ENCODE peak calls at places on chromosomes 11 and 22, in nine cellular contexts. One of them, this sample, is unnamed.
A peak's percentile ranks its signal among the peaks of the same experiment; 100 is the strongest.

GRCh38 chr22:26170795-26171194 is 1.5 kb downstream of the SEZ6L start:
- DNase-seq in CD8-positive, alpha-beta memory T cell: no peak
- DNase-seq in COR-L47: peak; percentile 59
- DNase-seq in left colon: no peak
- DNase-seq in stimulated activated CD4-positive, alpha-beta T cell treated with anti-CD3 and anti-CD28 coated beads, Interleukin-4, amount 100 ng/mL, for 1 hour: no peak
- DNase-seq in NCI-H1694 treated with DMSO at 0.1 percent for 48 hours: peak; percentile 17
- DNase-seq in nephron progenitor cell: peak; percentile 88
- DNase-seq in activated CD4-positive, alpha-beta T cell treated with anti-CD3 and anti-CD28 coated beads, Interleukin-2, amount 10 ng/mL, durations not matched to agents 7 days and 5 days: no peak
- DNase-seq in Daoy: peak; percentile 62
- DNase-seq in this sample: no peak

GRCh38 chr11:1198766-1199688 is 23.8 kb upstream of the MUC5B start:
- DNase-seq in CD8-positive, alpha-beta memory T cell: no peak
- DNase-seq in COR-L47: no peak
- DNase-seq in left colon: peak; percentile 36
- DNase-seq in stimulated activated CD4-positive, alpha-beta T cell treated with anti-CD3 and anti-CD28 coated beads, Interleukin-4, amount 100 ng/mL, for 1 hour: no peak
- DNase-seq in NCI-H1694 treated with DMSO at 0.1 percent for 48 hours: no peak
- DNase-seq in nephron progenitor cell: no peak
- DNase-seq in activated CD4-positive, alpha-beta T cell treated with anti-CD3 and anti-CD28 coated beads, Interleukin-2, amount 10 ng/mL, durations not matched to agents 7 days and 5 days: no peak
- DNase-seq in Daoy: no peak
- DNase-seq in this sample: no peak

GRCh38 chr11:17897495-17897894 is 115.4 kb downstream of the SERGEF start:
- DNase-seq in CD8-positive, alpha-beta memory T cell: no peak
- DNase-seq in COR-L47: no peak
- DNase-seq in left colon: no peak
- DNase-seq in stimulated activated CD4-positive, alpha-beta T cell treated with anti-CD3 and anti-CD28 coated beads, Interleukin-4, amount 100 ng/mL, for 1 hour: no peak
- DNase-seq in NCI-H1694 treated with DMSO at 0.1 percent for 48 hours: no peak
- DNase-seq in nephron progenitor cell: no peak
- DNase-seq in activated CD4-positive, alpha-beta T cell treated with anti-CD3 and anti-CD28 coated beads, Interleukin-2, amount 10 ng/mL, durations not matched to agents 7 days and 5 days: no peak
- DNase-seq in Daoy: no peak
- DNase-seq in this sample: no peak

GRCh38 chr22:32661737-32662586 is 139.5 kb upstream of the TIMP3 start:
- DNase-seq in CD8-positive, alpha-beta memory T cell: no peak
- DNase-seq in COR-L47: no peak
- DNase-seq in left colon: no peak
- DNase-seq in stimulated activated CD4-positive, alpha-beta T cell treated with anti-CD3 and anti-CD28 coated beads, Interleukin-4, amount 100 ng/mL, for 1 hour: no peak
- DNase-seq in NCI-H1694 treated with DMSO at 0.1 percent for 48 hours: no peak
- DNase-seq in nephron progenitor cell: no peak
- DNase-seq in activated CD4-positive, alpha-beta T cell treated with anti-CD3 and anti-CD28 coated beads, Interleukin-2, amount 10 ng/mL, durations not matched to agents 7 days and 5 days: no peak
- DNase-seq in Daoy: no peak
- DNase-seq in this sample: no peak

GRCh38 chr11:43268161-43268560 is 43.6 kb upstream of the API5 start:
- DNase-seq in CD8-positive, alpha-beta memory T cell: no peak
- DNase-seq in COR-L47: no peak
- DNase-seq in left colon: no peak
- DNase-seq in stimulated activated CD4-positive, alpha-beta T cell treated with anti-CD3 and anti-CD28 coated beads, Interleukin-4, amount 100 ng/mL, for 1 hour: no peak
- DNase-seq in NCI-H1694 treated with DMSO at 0.1 percent for 48 hours: no peak
- DNase-seq in nephron progenitor cell: no peak
- DNase-seq in activated CD4-positive, alpha-beta T cell treated with anti-CD3 and anti-CD28 coated beads, Interleukin-2, amount 10 ng/mL, durations not matched to agents 7 days and 5 days: no peak
- DNase-seq in Daoy: no peak
- DNase-seq in this sample: no peak

GRCh38 chr11:12893787-12894672 is 115.1 kb upstream of the RASSF10 start:
- DNase-seq in CD8-positive, alpha-beta memory T cell: peak; percentile 2
- DNase-seq in COR-L47: peak; percentile 46
- DNase-seq in left colon: no peak
- DNase-seq in stimulated activated CD4-positive, alpha-beta T cell treated with anti-CD3 and anti-CD28 coated beads, Interleukin-4, amount 100 ng/mL, for 1 hour: peak; percentile 50
- DNase-seq in NCI-H1694 treated with DMSO at 0.1 percent for 48 hours: peak; percentile 47
- DNase-seq in nephron progenitor cell: peak; percentile 78
- DNase-seq in activated CD4-positive, alpha-beta T cell treated with anti-CD3 and anti-CD28 coated beads, Interleukin-2, amount 10 ng/mL, durations not matched to agents 7 days and 5 days: peak; percentile 69
- DNase-seq in Daoy: peak; percentile 35
- DNase-seq in this sample: peak; percentile 72

GRCh38 chr22:48778308-48779195 is 1049.1 kb downstream of the BRD1 start:
- DNase-seq in CD8-positive, alpha-beta memory T cell: no peak
- DNase-seq in COR-L47: no peak
- DNase-seq in left colon: no peak
- DNase-seq in stimulated activated CD4-positive, alpha-beta T cell treated with anti-CD3 and anti-CD28 coated beads, Interleukin-4, amount 100 ng/mL, for 1 hour: no peak
- DNase-seq in NCI-H1694 treated with DMSO at 0.1 percent for 48 hours: no peak
- DNase-seq in nephron progenitor cell: no peak
- DNase-seq in activated CD4-positive, alpha-beta T cell treated with anti-CD3 and anti-CD28 coated beads, Interleukin-2, amount 10 ng/mL, durations not matched to agents 7 days and 5 days: no peak
- DNase-seq in Daoy: no peak
- DNase-seq in this sample: no peak

GRCh38 chr11:64396079-64396591 is 37.2 kb downstream of the RPS6KA4 start:
- DNase-seq in CD8-positive, alpha-beta memory T cell: no peak
- DNase-seq in COR-L47: no peak
- DNase-seq in left colon: no peak
- DNase-seq in stimulated activated CD4-positive, alpha-beta T cell treated with anti-CD3 and anti-CD28 coated beads, Interleukin-4, amount 100 ng/mL, for 1 hour: no peak
- DNase-seq in NCI-H1694 treated with DMSO at 0.1 percent for 48 hours: no peak
- DNase-seq in nephron progenitor cell: peak; percentile 32
- DNase-seq in activated CD4-positive, alpha-beta T cell treated with anti-CD3 and anti-CD28 coated beads, Interleukin-2, amount 10 ng/mL, durations not matched to agents 7 days and 5 days: no peak
- DNase-seq in Daoy: no peak
- DNase-seq in this sample: no peak

GRCh38 chr11:61413496-61413895 is 16.3 kb downstream of the CPSF7 start:
- DNase-seq in CD8-positive, alpha-beta memory T cell: no peak
- DNase-seq in COR-L47: no peak
- DNase-seq in left colon: no peak
- DNase-seq in stimulated activated CD4-positive, alpha-beta T cell treated with anti-CD3 and anti-CD28 coated beads, Interleukin-4, amount 100 ng/mL, for 1 hour: no peak
- DNase-seq in NCI-H1694 treated with DMSO at 0.1 percent for 48 hours: no peak
- DNase-seq in nephron progenitor cell: no peak
- DNase-seq in activated CD4-positive, alpha-beta T cell treated with anti-CD3 and anti-CD28 coated beads, Interleukin-2, amount 10 ng/mL, durations not matched to agents 7 days and 5 days: no peak
- DNase-seq in Daoy: no peak
- DNase-seq in this sample: no peak

GRCh38 chr22:38873469-38874411 is 1.7 kb upstream of the CBX6 start:
- DNase-seq in CD8-positive, alpha-beta memory T cell: no peak
- DNase-seq in COR-L47: peak; percentile 40
- DNase-seq in left colon: no peak
- DNase-seq in stimulated activated CD4-positive, alpha-beta T cell treated with anti-CD3 and anti-CD28 coated beads, Interleukin-4, amount 100 ng/mL, for 1 hour: peak; percentile 73
- DNase-seq in NCI-H1694 treated with DMSO at 0.1 percent for 48 hours: no peak
- DNase-seq in nephron progenitor cell: no peak
- DNase-seq in activated CD4-positive, alpha-beta T cell treated with anti-CD3 and anti-CD28 coated beads, Interleukin-2, amount 10 ng/mL, durations not matched to agents 7 days and 5 days: peak; percentile 42
- DNase-seq in Daoy: peak; percentile 40
- DNase-seq in this sample: no peak

GRCh38 chr11:132008872-132009271 is 638.5 kb downstream of the NTM start:
- DNase-seq in CD8-positive, alpha-beta memory T cell: no peak
- DNase-seq in COR-L47: no peak
- DNase-seq in left colon: no peak
- DNase-seq in stimulated activated CD4-positive, alpha-beta T cell treated with anti-CD3 and anti-CD28 coated beads, Interleukin-4, amount 100 ng/mL, for 1 hour: no peak
- DNase-seq in NCI-H1694 treated with DMSO at 0.1 percent for 48 hours: no peak
- DNase-seq in nephron progenitor cell: peak; percentile 20
- DNase-seq in activated CD4-positive, alpha-beta T cell treated with anti-CD3 and anti-CD28 coated beads, Interleukin-2, amount 10 ng/mL, durations not matched to agents 7 days and 5 days: no peak
- DNase-seq in Daoy: no peak
- DNase-seq in this sample: no peak

GRCh38 chr11:68992743-68993255 is 12.0 kb upstream of the MRGPRD start:
- DNase-seq in CD8-positive, alpha-beta memory T cell: no peak
- DNase-seq in COR-L47: no peak
- DNase-seq in left colon: no peak
- DNase-seq in stimulated activated CD4-positive, alpha-beta T cell treated with anti-CD3 and anti-CD28 coated beads, Interleukin-4, amount 100 ng/mL, for 1 hour: no peak
- DNase-seq in NCI-H1694 treated with DMSO at 0.1 percent for 48 hours: no peak
- DNase-seq in nephron progenitor cell: no peak
- DNase-seq in activated CD4-positive, alpha-beta T cell treated with anti-CD3 and anti-CD28 coated beads, Interleukin-2, amount 10 ng/mL, durations not matched to agents 7 days and 5 days: no peak
- DNase-seq in Daoy: no peak
- DNase-seq in this sample: no peak

GRCh38 chr22:26570126-26570525 is 19.8 kb downstream of the TPST2 start:
- DNase-seq in CD8-positive, alpha-beta memory T cell: no peak
- DNase-seq in COR-L47: no peak
- DNase-seq in left colon: no peak
- DNase-seq in stimulated activated CD4-positive, alpha-beta T cell treated with anti-CD3 and anti-CD28 coated beads, Interleukin-4, amount 100 ng/mL, for 1 hour: no peak
- DNase-seq in NCI-H1694 treated with DMSO at 0.1 percent for 48 hours: no peak
- DNase-seq in nephron progenitor cell: no peak
- DNase-seq in activated CD4-positive, alpha-beta T cell treated with anti-CD3 and anti-CD28 coated beads, Interleukin-2, amount 10 ng/mL, durations not matched to agents 7 days and 5 days: no peak
- DNase-seq in Daoy: no peak
- DNase-seq in this sample: no peak

GRCh38 chr11:73404048-73404447 is 27.8 kb downstream of the RELT start:
- DNase-seq in CD8-positive, alpha-beta memory T cell: no peak
- DNase-seq in COR-L47: no peak
- DNase-seq in left colon: no peak
- DNase-seq in stimulated activated CD4-positive, alpha-beta T cell treated with anti-CD3 and anti-CD28 coated beads, Interleukin-4, amount 100 ng/mL, for 1 hour: no peak
- DNase-seq in NCI-H1694 treated with DMSO at 0.1 percent for 48 hours: peak; percentile 5
- DNase-seq in nephron progenitor cell: peak; percentile 46
- DNase-seq in activated CD4-positive, alpha-beta T cell treated with anti-CD3 and anti-CD28 coated beads, Interleukin-2, amount 10 ng/mL, durations not matched to agents 7 days and 5 days: no peak
- DNase-seq in Daoy: peak; percentile 45
- DNase-seq in this sample: peak; percentile 53

GRCh38 chr11:33185756-33186155 is 24.5 kb upstream of the CSTF3 start:
- DNase-seq in CD8-positive, alpha-beta memory T cell: no peak
- DNase-seq in COR-L47: no peak
- DNase-seq in left colon: no peak
- DNase-seq in stimulated activated CD4-positive, alpha-beta T cell treated with anti-CD3 and anti-CD28 coated beads, Interleukin-4, amount 100 ng/mL, for 1 hour: no peak
- DNase-seq in NCI-H1694 treated with DMSO at 0.1 percent for 48 hours: no peak
- DNase-seq in nephron progenitor cell: no peak
- DNase-seq in activated CD4-positive, alpha-beta T cell treated with anti-CD3 and anti-CD28 coated beads, Interleukin-2, amount 10 ng/mL, durations not matched to agents 7 days and 5 days: no peak
- DNase-seq in Daoy: no peak
- DNase-seq in this sample: no peak

GRCh38 chr11:129846508-129847335 is 31.1 kb downstream of the TMEM45B start:
- DNase-seq in CD8-positive, alpha-beta memory T cell: no peak
- DNase-seq in COR-L47: peak; percentile 12
- DNase-seq in left colon: no peak
- DNase-seq in stimulated activated CD4-positive, alpha-beta T cell treated with anti-CD3 and anti-CD28 coated beads, Interleukin-4, amount 100 ng/mL, for 1 hour: no peak
- DNase-seq in NCI-H1694 treated with DMSO at 0.1 percent for 48 hours: no peak
- DNase-seq in nephron progenitor cell: no peak
- DNase-seq in activated CD4-positive, alpha-beta T cell treated with anti-CD3 and anti-CD28 coated beads, Interleukin-2, amount 10 ng/mL, durations not matched to agents 7 days and 5 days: no peak
- DNase-seq in Daoy: peak; percentile 91
- DNase-seq in this sample: peak; percentile 89

GRCh38 chr11:1920909-1921575 is 1.5 kb downstream of the TNNT3 start:
- DNase-seq in CD8-positive, alpha-beta memory T cell: no peak
- DNase-seq in COR-L47: no peak
- DNase-seq in left colon: no peak
- DNase-seq in stimulated activated CD4-positive, alpha-beta T cell treated with anti-CD3 and anti-CD28 coated beads, Interleukin-4, amount 100 ng/mL, for 1 hour: no peak
- DNase-seq in NCI-H1694 treated with DMSO at 0.1 percent for 48 hours: no peak
- DNase-seq in nephron progenitor cell: no peak
- DNase-seq in activated CD4-positive, alpha-beta T cell treated with anti-CD3 and anti-CD28 coated beads, Interleukin-2, amount 10 ng/mL, durations not matched to agents 7 days and 5 days: no peak
- DNase-seq in Daoy: no peak
- DNase-seq in this sample: no peak

GRCh38 chr11:47184711-47185304 is 1.4 kb downstream of the PACSIN3 start:
- DNase-seq in CD8-positive, alpha-beta memory T cell: no peak
- DNase-seq in COR-L47: no peak
- DNase-seq in left colon: no peak
- DNase-seq in stimulated activated CD4-positive, alpha-beta T cell treated with anti-CD3 and anti-CD28 coated beads, Interleukin-4, amount 100 ng/mL, for 1 hour: no peak
- DNase-seq in NCI-H1694 treated with DMSO at 0.1 percent for 48 hours: no peak
- DNase-seq in nephron progenitor cell: peak; percentile 28
- DNase-seq in activated CD4-positive, alpha-beta T cell treated with anti-CD3 and anti-CD28 coated beads, Interleukin-2, amount 10 ng/mL, durations not matched to agents 7 days and 5 days: no peak
- DNase-seq in Daoy: no peak
- DNase-seq in this sample: no peak

GRCh38 chr22:29727248-29727551 is 7.4 kb downstream of the CABP7 start:
- DNase-seq in CD8-positive, alpha-beta memory T cell: no peak
- DNase-seq in COR-L47: no peak
- DNase-seq in left colon: no peak
- DNase-seq in stimulated activated CD4-positive, alpha-beta T cell treated with anti-CD3 and anti-CD28 coated beads, Interleukin-4, amount 100 ng/mL, for 1 hour: no peak
- DNase-seq in NCI-H1694 treated with DMSO at 0.1 percent for 48 hours: no peak
- DNase-seq in nephron progenitor cell: peak; percentile 77
- DNase-seq in activated CD4-positive, alpha-beta T cell treated with anti-CD3 and anti-CD28 coated beads, Interleukin-2, amount 10 ng/mL, durations not matched to agents 7 days and 5 days: peak; percentile 30
- DNase-seq in Daoy: peak; percentile 61
- DNase-seq in this sample: peak; percentile 34

GRCh38 chr22:38070250-38070921 is 13.2 kb downstream of the PICK1 start:
- DNase-seq in CD8-positive, alpha-beta memory T cell: no peak
- DNase-seq in COR-L47: no peak
- DNase-seq in left colon: no peak
- DNase-seq in stimulated activated CD4-positive, alpha-beta T cell treated with anti-CD3 and anti-CD28 coated beads, Interleukin-4, amount 100 ng/mL, for 1 hour: no peak
- DNase-seq in NCI-H1694 treated with DMSO at 0.1 percent for 48 hours: no peak
- DNase-seq in nephron progenitor cell: no peak
- DNase-seq in activated CD4-positive, alpha-beta T cell treated with anti-CD3 and anti-CD28 coated beads, Interleukin-2, amount 10 ng/mL, durations not matched to agents 7 days and 5 days: no peak
- DNase-seq in Daoy: no peak
- DNase-seq in this sample: no peak

GRCh38 chr11:61004841-61005240 is 33.4 kb downstream of the CD6 start:
- DNase-seq in CD8-positive, alpha-beta memory T cell: peak; percentile 33
- DNase-seq in COR-L47: no peak
- DNase-seq in left colon: no peak
- DNase-seq in stimulated activated CD4-positive, alpha-beta T cell treated with anti-CD3 and anti-CD28 coated beads, Interleukin-4, amount 100 ng/mL, for 1 hour: peak; percentile 32
- DNase-seq in NCI-H1694 treated with DMSO at 0.1 percent for 48 hours: no peak
- DNase-seq in nephron progenitor cell: no peak
- DNase-seq in activated CD4-positive, alpha-beta T cell treated with anti-CD3 and anti-CD28 coated beads, Interleukin-2, amount 10 ng/mL, durations not matched to agents 7 days and 5 days: peak; percentile 69
- DNase-seq in Daoy: peak; percentile 39
- DNase-seq in this sample: no peak

GRCh38 chr11:80958414-80958813 is 1517.6 kb upstream of the TENM4 start:
- DNase-seq in CD8-positive, alpha-beta memory T cell: no peak
- DNase-seq in COR-L47: no peak
- DNase-seq in left colon: no peak
- DNase-seq in stimulated activated CD4-positive, alpha-beta T cell treated with anti-CD3 and anti-CD28 coated beads, Interleukin-4, amount 100 ng/mL, for 1 hour: no peak
- DNase-seq in NCI-H1694 treated with DMSO at 0.1 percent for 48 hours: no peak
- DNase-seq in nephron progenitor cell: no peak
- DNase-seq in activated CD4-positive, alpha-beta T cell treated with anti-CD3 and anti-CD28 coated beads, Interleukin-2, amount 10 ng/mL, durations not matched to agents 7 days and 5 days: no peak
- DNase-seq in Daoy: no peak
- DNase-seq in this sample: no peak

GRCh38 chr11:124582565-124582964 is 12.8 kb downstream of the OR8A1 start:
- DNase-seq in CD8-positive, alpha-beta memory T cell: no peak
- DNase-seq in COR-L47: no peak
- DNase-seq in left colon: no peak
- DNase-seq in stimulated activated CD4-positive, alpha-beta T cell treated with anti-CD3 and anti-CD28 coated beads, Interleukin-4, amount 100 ng/mL, for 1 hour: no peak
- DNase-seq in NCI-H1694 treated with DMSO at 0.1 percent for 48 hours: peak; percentile 0
- DNase-seq in nephron progenitor cell: no peak
- DNase-seq in activated CD4-positive, alpha-beta T cell treated with anti-CD3 and anti-CD28 coated beads, Interleukin-2, amount 10 ng/mL, durations not matched to agents 7 days and 5 days: no peak
- DNase-seq in Daoy: no peak
- DNase-seq in this sample: no peak

GRCh38 chr11:73215191-73216134 is 2.6 kb upstream of the P2RY2 start:
- DNase-seq in CD8-positive, alpha-beta memory T cell: no peak
- DNase-seq in COR-L47: no peak
- DNase-seq in left colon: no peak
- DNase-seq in stimulated activated CD4-positive, alpha-beta T cell treated with anti-CD3 and anti-CD28 coated beads, Interleukin-4, amount 100 ng/mL, for 1 hour: no peak
- DNase-seq in NCI-H1694 treated with DMSO at 0.1 percent for 48 hours: no peak
- DNase-seq in nephron progenitor cell: no peak
- DNase-seq in activated CD4-positive, alpha-beta T cell treated with anti-CD3 and anti-CD28 coated beads, Interleukin-2, amount 10 ng/mL, durations not matched to agents 7 days and 5 days: no peak
- DNase-seq in Daoy: no peak
- DNase-seq in this sample: no peak

GRCh38 chr11:3198815-3199214 is 19.8 kb downstream of the MRGPRG start:
- DNase-seq in CD8-positive, alpha-beta memory T cell: no peak
- DNase-seq in COR-L47: no peak
- DNase-seq in left colon: no peak
- DNase-seq in stimulated activated CD4-positive, alpha-beta T cell treated with anti-CD3 and anti-CD28 coated beads, Interleukin-4, amount 100 ng/mL, for 1 hour: no peak
- DNase-seq in NCI-H1694 treated with DMSO at 0.1 percent for 48 hours: no peak
- DNase-seq in nephron progenitor cell: no peak
- DNase-seq in activated CD4-positive, alpha-beta T cell treated with anti-CD3 and anti-CD28 coated beads, Interleukin-2, amount 10 ng/mL, durations not matched to agents 7 days and 5 days: no peak
- DNase-seq in Daoy: no peak
- DNase-seq in this sample: no peak

GRCh38 chr11:123450593-123450992 is 20.5 kb downstream of the GRAMD1B start:
- DNase-seq in CD8-positive, alpha-beta memory T cell: no peak
- DNase-seq in COR-L47: no peak
- DNase-seq in left colon: no peak
- DNase-seq in stimulated activated CD4-positive, alpha-beta T cell treated with anti-CD3 and anti-CD28 coated beads, Interleukin-4, amount 100 ng/mL, for 1 hour: no peak
- DNase-seq in NCI-H1694 treated with DMSO at 0.1 percent for 48 hours: no peak
- DNase-seq in nephron progenitor cell: no peak
- DNase-seq in activated CD4-positive, alpha-beta T cell treated with anti-CD3 and anti-CD28 coated beads, Interleukin-2, amount 10 ng/mL, durations not matched to agents 7 days and 5 days: no peak
- DNase-seq in Daoy: peak; percentile 18
- DNase-seq in this sample: no peak

GRCh38 chr11:2549491-2549875 is 104.7 kb downstream of the KCNQ1 start:
- DNase-seq in CD8-positive, alpha-beta memory T cell: no peak
- DNase-seq in COR-L47: no peak
- DNase-seq in left colon: peak; percentile 10
- DNase-seq in stimulated activated CD4-positive, alpha-beta T cell treated with anti-CD3 and anti-CD28 coated beads, Interleukin-4, amount 100 ng/mL, for 1 hour: no peak
- DNase-seq in NCI-H1694 treated with DMSO at 0.1 percent for 48 hours: no peak
- DNase-seq in nephron progenitor cell: no peak
- DNase-seq in activated CD4-positive, alpha-beta T cell treated with anti-CD3 and anti-CD28 coated beads, Interleukin-2, amount 10 ng/mL, durations not matched to agents 7 days and 5 days: no peak
- DNase-seq in Daoy: no peak
- DNase-seq in this sample: no peak

GRCh38 chr11:17391493-17392355 is 3.3 kb upstream of the KCNJ11 start:
- DNase-seq in CD8-positive, alpha-beta memory T cell: no peak
- DNase-seq in COR-L47: peak; percentile 38
- DNase-seq in left colon: no peak
- DNase-seq in stimulated activated CD4-positive, alpha-beta T cell treated with anti-CD3 and anti-CD28 coated beads, Interleukin-4, amount 100 ng/mL, for 1 hour: no peak
- DNase-seq in NCI-H1694 treated with DMSO at 0.1 percent for 48 hours: no peak
- DNase-seq in nephron progenitor cell: no peak
- DNase-seq in activated CD4-positive, alpha-beta T cell treated with anti-CD3 and anti-CD28 coated beads, Interleukin-2, amount 10 ng/mL, durations not matched to agents 7 days and 5 days: no peak
- DNase-seq in Daoy: no peak
- DNase-seq in this sample: no peak

GRCh38 chr22:29072979-29073617 is at the start of gene KREMEN1:
- DNase-seq in CD8-positive, alpha-beta memory T cell: no peak
- DNase-seq in COR-L47: no peak
- DNase-seq in left colon: no peak
- DNase-seq in stimulated activated CD4-positive, alpha-beta T cell treated with anti-CD3 and anti-CD28 coated beads, Interleukin-4, amount 100 ng/mL, for 1 hour: no peak
- DNase-seq in NCI-H1694 treated with DMSO at 0.1 percent for 48 hours: no peak
- DNase-seq in nephron progenitor cell: peak; percentile 32
- DNase-seq in activated CD4-positive, alpha-beta T cell treated with anti-CD3 and anti-CD28 coated beads, Interleukin-2, amount 10 ng/mL, durations not matched to agents 7 days and 5 days: no peak
- DNase-seq in Daoy: no peak
- DNase-seq in this sample: no peak

GRCh38 chr22:38878001-38878400 is 6.0 kb upstream of the CBX6 start:
- DNase-seq in CD8-positive, alpha-beta memory T cell: no peak
- DNase-seq in COR-L47: no peak
- DNase-seq in left colon: no peak
- DNase-seq in stimulated activated CD4-positive, alpha-beta T cell treated with anti-CD3 and anti-CD28 coated beads, Interleukin-4, amount 100 ng/mL, for 1 hour: no peak
- DNase-seq in NCI-H1694 treated with DMSO at 0.1 percent for 48 hours: no peak
- DNase-seq in nephron progenitor cell: no peak
- DNase-seq in activated CD4-positive, alpha-beta T cell treated with anti-CD3 and anti-CD28 coated beads, Interleukin-2, amount 10 ng/mL, durations not matched to agents 7 days and 5 days: no peak
- DNase-seq in Daoy: no peak
- DNase-seq in this sample: no peak

GRCh38 chr11:116207349-116207748 is 565.4 kb downstream of the BUD13 start:
- DNase-seq in CD8-positive, alpha-beta memory T cell: no peak
- DNase-seq in COR-L47: peak; percentile 44
- DNase-seq in left colon: no peak
- DNase-seq in stimulated activated CD4-positive, alpha-beta T cell treated with anti-CD3 and anti-CD28 coated beads, Interleukin-4, amount 100 ng/mL, for 1 hour: no peak
- DNase-seq in NCI-H1694 treated with DMSO at 0.1 percent for 48 hours: no peak
- DNase-seq in nephron progenitor cell: no peak
- DNase-seq in activated CD4-positive, alpha-beta T cell treated with anti-CD3 and anti-CD28 coated beads, Interleukin-2, amount 10 ng/mL, durations not matched to agents 7 days and 5 days: no peak
- DNase-seq in Daoy: no peak
- DNase-seq in this sample: no peak